ENCODE peak calls at places on chromosomes 13 and 19, in four cellular contexts. One of them, this sample, is unnamed.
A peak's percentile ranks its signal among the peaks of the same experiment; 100 is the strongest.

GRCh38 chr19:12806242-12807131 is at the start of gene RNASEH2A:
- DNase-seq in NCI-H748 treated with DMSO at 0.1 percent for 48 hours: peak; percentile 55
- DNase-seq in brain pericyte: no peak
- DNase-seq in stimulated activated CD4-positive, alpha-beta T cell treated with anti-CD3 and anti-CD28 coated beads, Interleukin-15, amount 100 ng/mL, for 24 hours: peak; percentile 94
- DNase-seq in this sample: peak; percentile 88

GRCh38 chr13:101474419-101474957 is 22.0 kb downstream of the ITGBL1 start:
- DNase-seq in stimulated activated CD4-positive, alpha-beta T cell treated with anti-CD3 and anti-CD28 coated beads, Interleukin-15, amount 100 ng/mL, for 24 hours: no peak
- DNase-seq in brain pericyte: peak; percentile 73
- DNase-seq in NCI-H748 treated with DMSO at 0.1 percent for 48 hours: no peak
- DNase-seq in this sample: peak; percentile 41

GRCh38 chr13:62702502-62702901 is 1286.9 kb upstream of the PCDH20 start:
- DNase-seq in brain pericyte: no peak
- DNase-seq in NCI-H748 treated with DMSO at 0.1 percent for 48 hours: peak; percentile 48
- DNase-seq in stimulated activated CD4-positive, alpha-beta T cell treated with anti-CD3 and anti-CD28 coated beads, Interleukin-15, amount 100 ng/mL, for 24 hours: no peak
- DNase-seq in this sample: peak; percentile 88

GRCh38 chr19:9018163-9018875 is 8.1 kb upstream of the MUC16 start:
- DNase-seq in NCI-H748 treated with DMSO at 0.1 percent for 48 hours: no peak
- DNase-seq in brain pericyte: no peak
- DNase-seq in stimulated activated CD4-positive, alpha-beta T cell treated with anti-CD3 and anti-CD28 coated beads, Interleukin-15, amount 100 ng/mL, for 24 hours: no peak
- DNase-seq in this sample: no peak

GRCh38 chr19:14772995-14773394 is 5.4 kb downstream of the ADGRE2 start:
- DNase-seq in brain pericyte: no peak
- DNase-seq in stimulated activated CD4-positive, alpha-beta T cell treated with anti-CD3 and anti-CD28 coated beads, Interleukin-15, amount 100 ng/mL, for 24 hours: no peak
- DNase-seq in NCI-H748 treated with DMSO at 0.1 percent for 48 hours: no peak
- DNase-seq in this sample: no peak

GRCh38 chr19:18809149-18809978 is 18.3 kb upstream of the COMP start:
- DNase-seq in brain pericyte: no peak
- DNase-seq in NCI-H748 treated with DMSO at 0.1 percent for 48 hours: no peak
- DNase-seq in stimulated activated CD4-positive, alpha-beta T cell treated with anti-CD3 and anti-CD28 coated beads, Interleukin-15, amount 100 ng/mL, for 24 hours: no peak
- DNase-seq in this sample: no peak

GRCh38 chr13:51729853-51730553 is 74.0 kb downstream of the DHRS12 start:
- DNase-seq in brain pericyte: peak; percentile 17
- DNase-seq in stimulated activated CD4-positive, alpha-beta T cell treated with anti-CD3 and anti-CD28 coated beads, Interleukin-15, amount 100 ng/mL, for 24 hours: peak; percentile 65
- DNase-seq in NCI-H748 treated with DMSO at 0.1 percent for 48 hours: no peak
- DNase-seq in this sample: no peak

GRCh38 chr19:31135841-31136240 is 213.4 kb downstream of the TSHZ3 start:
- DNase-seq in NCI-H748 treated with DMSO at 0.1 percent for 48 hours: no peak
- DNase-seq in stimulated activated CD4-positive, alpha-beta T cell treated with anti-CD3 and anti-CD28 coated beads, Interleukin-15, amount 100 ng/mL, for 24 hours: no peak
- DNase-seq in brain pericyte: no peak
- DNase-seq in this sample: no peak

GRCh38 chr13:108915634-108916497 is 286.5 kb downstream of the MYO16 start:
- DNase-seq in brain pericyte: peak; percentile 78
- DNase-seq in stimulated activated CD4-positive, alpha-beta T cell treated with anti-CD3 and anti-CD28 coated beads, Interleukin-15, amount 100 ng/mL, for 24 hours: peak; percentile 90
- DNase-seq in NCI-H748 treated with DMSO at 0.1 percent for 48 hours: no peak
- DNase-seq in this sample: peak; percentile 41

GRCh38 chr19:4447327-4448146 is 10.1 kb downstream of the UBXN6 start:
- DNase-seq in stimulated activated CD4-positive, alpha-beta T cell treated with anti-CD3 and anti-CD28 coated beads, Interleukin-15, amount 100 ng/mL, for 24 hours: no peak
- DNase-seq in NCI-H748 treated with DMSO at 0.1 percent for 48 hours: no peak
- DNase-seq in brain pericyte: no peak
- DNase-seq in this sample: no peak

GRCh38 chr13:76527041-76527440 is 359.2 kb downstream of the KCTD12 start:
- DNase-seq in stimulated activated CD4-positive, alpha-beta T cell treated with anti-CD3 and anti-CD28 coated beads, Interleukin-15, amount 100 ng/mL, for 24 hours: no peak
- DNase-seq in brain pericyte: no peak
- DNase-seq in NCI-H748 treated with DMSO at 0.1 percent for 48 hours: no peak
- DNase-seq in this sample: no peak

GRCh38 chr19:57527136-57527881 is at the start of gene ZNF549:
- DNase-seq in brain pericyte: peak; percentile 67
- DNase-seq in stimulated activated CD4-positive, alpha-beta T cell treated with anti-CD3 and anti-CD28 coated beads, Interleukin-15, amount 100 ng/mL, for 24 hours: peak; percentile 91
- DNase-seq in NCI-H748 treated with DMSO at 0.1 percent for 48 hours: peak; percentile 97
- DNase-seq in this sample: peak; percentile 84

GRCh38 chr19:22335716-22336115 is 49.5 kb downstream of the ZNF729 start:
- DNase-seq in brain pericyte: no peak
- DNase-seq in stimulated activated CD4-positive, alpha-beta T cell treated with anti-CD3 and anti-CD28 coated beads, Interleukin-15, amount 100 ng/mL, for 24 hours: no peak
- DNase-seq in NCI-H748 treated with DMSO at 0.1 percent for 48 hours: no peak
- DNase-seq in this sample: no peak

GRCh38 chr13:107712145-107712544 is 503.2 kb downstream of the LIG4 start:
- DNase-seq in stimulated activated CD4-positive, alpha-beta T cell treated with anti-CD3 and anti-CD28 coated beads, Interleukin-15, amount 100 ng/mL, for 24 hours: no peak
- DNase-seq in brain pericyte: no peak
- DNase-seq in NCI-H748 treated with DMSO at 0.1 percent for 48 hours: peak; percentile 79
- DNase-seq in this sample: peak; percentile 75

GRCh38 chr13:95926231-95926630 is 127.0 kb downstream of the UGGT2 start:
- DNase-seq in brain pericyte: no peak
- DNase-seq in NCI-H748 treated with DMSO at 0.1 percent for 48 hours: no peak
- DNase-seq in stimulated activated CD4-positive, alpha-beta T cell treated with anti-CD3 and anti-CD28 coated beads, Interleukin-15, amount 100 ng/mL, for 24 hours: no peak
- DNase-seq in this sample: no peak

GRCh38 chr19:58368561-58369360 is 6.2 kb upstream of the ZNF497 start:
- DNase-seq in NCI-H748 treated with DMSO at 0.1 percent for 48 hours: no peak
- DNase-seq in stimulated activated CD4-positive, alpha-beta T cell treated with anti-CD3 and anti-CD28 coated beads, Interleukin-15, amount 100 ng/mL, for 24 hours: no peak
- DNase-seq in brain pericyte: no peak
- DNase-seq in this sample: no peak

GRCh38 chr13:98749501-98749900 is 3.0 kb downstream of the SLC15A1 start:
- DNase-seq in NCI-H748 treated with DMSO at 0.1 percent for 48 hours: no peak
- DNase-seq in stimulated activated CD4-positive, alpha-beta T cell treated with anti-CD3 and anti-CD28 coated beads, Interleukin-15, amount 100 ng/mL, for 24 hours: no peak
- DNase-seq in brain pericyte: no peak
- DNase-seq in this sample: no peak

GRCh38 chr13:93318538-93318937 is 91.9 kb downstream of the GPC6 start:
- DNase-seq in NCI-H748 treated with DMSO at 0.1 percent for 48 hours: no peak
- DNase-seq in brain pericyte: no peak
- DNase-seq in stimulated activated CD4-positive, alpha-beta T cell treated with anti-CD3 and anti-CD28 coated beads, Interleukin-15, amount 100 ng/mL, for 24 hours: no peak
- DNase-seq in this sample: no peak

GRCh38 chr19:33740811-33741396 is 55.8 kb upstream of the KCTD15 start:
- DNase-seq in brain pericyte: no peak
- DNase-seq in NCI-H748 treated with DMSO at 0.1 percent for 48 hours: no peak
- DNase-seq in stimulated activated CD4-positive, alpha-beta T cell treated with anti-CD3 and anti-CD28 coated beads, Interleukin-15, amount 100 ng/mL, for 24 hours: peak; percentile 24
- DNase-seq in this sample: no peak

GRCh38 chr13:80571346-80572307 is 230.7 kb upstream of the SPRY2 start:
- DNase-seq in brain pericyte: no peak
- DNase-seq in NCI-H748 treated with DMSO at 0.1 percent for 48 hours: no peak
- DNase-seq in stimulated activated CD4-positive, alpha-beta T cell treated with anti-CD3 and anti-CD28 coated beads, Interleukin-15, amount 100 ng/mL, for 24 hours: no peak
- DNase-seq in this sample: no peak

GRCh38 chr13:39510296-39510695 is 92.7 kb downstream of the LHFPL6 start:
- DNase-seq in stimulated activated CD4-positive, alpha-beta T cell treated with anti-CD3 and anti-CD28 coated beads, Interleukin-15, amount 100 ng/mL, for 24 hours: no peak
- DNase-seq in brain pericyte: no peak
- DNase-seq in NCI-H748 treated with DMSO at 0.1 percent for 48 hours: peak; percentile 95
- DNase-seq in this sample: peak; percentile 62

GRCh38 chr13:64680739-64681138 is 2549.4 kb downstream of the PCDH9 start:
- DNase-seq in stimulated activated CD4-positive, alpha-beta T cell treated with anti-CD3 and anti-CD28 coated beads, Interleukin-15, amount 100 ng/mL, for 24 hours: no peak
- DNase-seq in NCI-H748 treated with DMSO at 0.1 percent for 48 hours: no peak
- DNase-seq in brain pericyte: no peak
- DNase-seq in this sample: no peak

GRCh38 chr13:77535448-77535847 is at the start of gene SCEL:
- DNase-seq in brain pericyte: no peak
- DNase-seq in NCI-H748 treated with DMSO at 0.1 percent for 48 hours: no peak
- DNase-seq in stimulated activated CD4-positive, alpha-beta T cell treated with anti-CD3 and anti-CD28 coated beads, Interleukin-15, amount 100 ng/mL, for 24 hours: no peak
- DNase-seq in this sample: no peak

GRCh38 chr19:42450314-42450934 is 7.7 kb upstream of the CXCL17 start:
- DNase-seq in stimulated activated CD4-positive, alpha-beta T cell treated with anti-CD3 and anti-CD28 coated beads, Interleukin-15, amount 100 ng/mL, for 24 hours: peak; percentile 80
- DNase-seq in NCI-H748 treated with DMSO at 0.1 percent for 48 hours: peak; percentile 82
- DNase-seq in brain pericyte: peak; percentile 31
- DNase-seq in this sample: peak; percentile 71

GRCh38 chr19:29326849-29327840 is 114.2 kb upstream of the UQCRFS1 start:
- DNase-seq in stimulated activated CD4-positive, alpha-beta T cell treated with anti-CD3 and anti-CD28 coated beads, Interleukin-15, amount 100 ng/mL, for 24 hours: no peak
- DNase-seq in NCI-H748 treated with DMSO at 0.1 percent for 48 hours: no peak
- DNase-seq in brain pericyte: no peak
- DNase-seq in this sample: no peak

GRCh38 chr13:26133851-26134250 is 82.0 kb upstream of the SHISA2 start:
- DNase-seq in stimulated activated CD4-positive, alpha-beta T cell treated with anti-CD3 and anti-CD28 coated beads, Interleukin-15, amount 100 ng/mL, for 24 hours: no peak
- DNase-seq in brain pericyte: no peak
- DNase-seq in NCI-H748 treated with DMSO at 0.1 percent for 48 hours: no peak
- DNase-seq in this sample: no peak

GRCh38 chr19:29372461-29372860 is 153.3 kb upstream of the VSTM2B start:
- DNase-seq in stimulated activated CD4-positive, alpha-beta T cell treated with anti-CD3 and anti-CD28 coated beads, Interleukin-15, amount 100 ng/mL, for 24 hours: no peak
- DNase-seq in brain pericyte: no peak
- DNase-seq in NCI-H748 treated with DMSO at 0.1 percent for 48 hours: no peak
- DNase-seq in this sample: no peak

GRCh38 chr19:34096020-34096915 is 76.0 kb upstream of the LSM14A start:
- DNase-seq in brain pericyte: peak; percentile 5
- DNase-seq in stimulated activated CD4-positive, alpha-beta T cell treated with anti-CD3 and anti-CD28 coated beads, Interleukin-15, amount 100 ng/mL, for 24 hours: no peak
- DNase-seq in NCI-H748 treated with DMSO at 0.1 percent for 48 hours: peak; percentile 77
- DNase-seq in this sample: peak; percentile 61

GRCh38 chr19:1221904-1222255 is 15.9 kb downstream of the CBARP start:
- DNase-seq in stimulated activated CD4-positive, alpha-beta T cell treated with anti-CD3 and anti-CD28 coated beads, Interleukin-15, amount 100 ng/mL, for 24 hours: no peak
- DNase-seq in NCI-H748 treated with DMSO at 0.1 percent for 48 hours: no peak
- DNase-seq in brain pericyte: no peak
- DNase-seq in this sample: no peak

GRCh38 chr19:47057328-47057727 is 8.9 kb upstream of the TMEM160 start:
- DNase-seq in stimulated activated CD4-positive, alpha-beta T cell treated with anti-CD3 and anti-CD28 coated beads, Interleukin-15, amount 100 ng/mL, for 24 hours: no peak
- DNase-seq in brain pericyte: no peak
- DNase-seq in NCI-H748 treated with DMSO at 0.1 percent for 48 hours: no peak
- DNase-seq in this sample: no peak

GRCh38 chr13:23044906-23045305 is 135.9 kb upstream of the SGCG start:
- DNase-seq in stimulated activated CD4-positive, alpha-beta T cell treated with anti-CD3 and anti-CD28 coated beads, Interleukin-15, amount 100 ng/mL, for 24 hours: no peak
- DNase-seq in NCI-H748 treated with DMSO at 0.1 percent for 48 hours: no peak
- DNase-seq in brain pericyte: no peak
- DNase-seq in this sample: no peak

This sample was measured in NCI-H1092 treated with DMSO at 0.1 percent for 48 hours.